ENCODE peak calls at places on chromosome 19, in seven cellular contexts. K is anterior cingulate cortex; B is HTR-8/SVneo; H is NCI-H2227 treated with DMSO at 0.1 percent for 48 hours; G is stimulated activated CD4-positive, alpha-beta T cell treated with anti-CD3 and anti-CD28 coated beads, Interleukin-12 subunit alpha, Interleukin-12 subunit beta, amount 100 ng/mL, for 4 hours; S is effector CD4-positive, alpha-beta T cell; M is activated CD4-positive, alpha-beta T cell treated with anti-CD3 and anti-CD28 coated beads, Interleukin-2, amount 50 U/mL, for 24 hours. C is an unnamed sample.

GRCh38 chr19:611506-611869 is 21.8 kb downstream of the HCN2 start:
- DNase-seq in B (no peak), K (no peak), H (no peak), G (peak), S (peak), M (peak), C (peak)

GRCh38 chr19:11480081-11480926 is 542 bp downstream of the ELAVL3 start:
- DNase-seq in K (peak), G (no peak), S (no peak), B (no peak), M (no peak), H (no peak), C (no peak)

GRCh38 chr19:18379803-18380747 is 5.9 kb upstream of the GDF15 start:
- DNase-seq in B (peak), M (no peak), K (no peak), S (no peak), H (no peak), G (no peak), C (peak)

GRCh38 chr19:4709440-4710280 is 14.0 kb downstream of the DPP9 start:
- DNase-seq in B (no peak), M (no peak), S (no peak), G (no peak), K (no peak), H (no peak), C (no peak)

GRCh38 chr19:17227798-17228367 is 1.9 kb downstream of the OCEL1 start:
- DNase-seq in G (no peak), B (no peak), S (no peak), H (no peak), K (no peak), M (no peak), C (no peak)

GRCh38 chr19:1841209-1841924 is 6.9 kb downstream of the REXO1 start:
- DNase-seq in H (no peak), S (no peak), M (no peak), B (no peak), G (no peak), K (no peak), C (no peak)

GRCh38 chr19:35549879-35550523 is 4.6 kb downstream of the TMEM147 start:
- DNase-seq in H (no peak), B (no peak), G (no peak), K (no peak), M (no peak), S (no peak), C (no peak)

GRCh38 chr19:23515551-23515950 is 120.3 kb upstream of the ZNF91 start:
- DNase-seq in K (no peak), M (no peak), B (no peak), H (no peak), G (no peak), S (no peak), C (no peak)

GRCh38 chr19:49042177-49042576 is 1.5 kb upstream of the CGB5 start:
- DNase-seq in M (no peak), K (no peak), G (no peak), B (no peak), H (no peak), S (no peak), C (peak)

GRCh38 chr19:8244442-8244841 is 35.3 kb downstream of the CERS4 start:
- DNase-seq in G (no peak), S (no peak), H (no peak), M (no peak), B (no peak), K (no peak), C (no peak)

GRCh38 chr19:14183741-14184395 is 22.1 kb downstream of the ADGRL1 start:
- DNase-seq in H (no peak), G (no peak), S (no peak), B (no peak), K (no peak), M (no peak), C (no peak)

GRCh38 chr19:52735734-52736133 is 890 bp upstream of the ZNF611 start:
- DNase-seq in H (no peak), G (no peak), B (no peak), M (no peak), S (no peak), K (no peak), C (peak)

GRCh38 chr19:6223461-6224307 is 56.1 kb downstream of the MLLT1 start:
- DNase-seq in S (no peak), M (no peak), B (no peak), H (no peak), G (no peak), K (no peak), C (no peak)

GRCh38 chr19:8316351-8317125 is 4.6 kb downstream of the NDUFA7 start:
- DNase-seq in B (no peak), H (no peak), S (no peak), M (no peak), K (no peak), G (no peak), C (no peak)

GRCh38 chr19:35090160-35090794 is 25.3 kb upstream of the FXYD3 start:
- DNase-seq in B (peak), G (peak), M (peak), H (peak), S (peak), K (no peak), C (peak)

GRCh38 chr19:821228-821975 is at the start of gene PLPPR3:
- DNase-seq in S (no peak), G (no peak), K (no peak), M (no peak), B (no peak), H (no peak), C (no peak)

GRCh38 chr19:44745386-44745831 is 3.1 kb upstream of the BCL3 start:
- DNase-seq in H (no peak), G (no peak), B (peak), S (no peak), K (no peak), M (no peak), C (no peak)

GRCh38 chr19:28026636-28027035 is 1186.3 kb downstream of the UQCRFS1 start:
- DNase-seq in H (no peak), B (no peak), M (no peak), G (no peak), K (no peak), S (no peak), C (no peak)

GRCh38 chr19:29851769-29852521 is 40.2 kb downstream of the CCNE1 start:
- DNase-seq in H (no peak), B (no peak), M (no peak), K (no peak), G (no peak), S (no peak), C (no peak)

GRCh38 chr19:55066107-55066709 is 3.3 kb upstream of the RDH13 start:
- DNase-seq in G (no peak), K (no peak), H (no peak), B (no peak), S (no peak), M (no peak), C (no peak)

GRCh38 chr19:46492841-46493235 is 2.8 kb downstream of the PNMA8B start:
- DNase-seq in H (no peak), G (no peak), K (no peak), S (no peak), B (no peak), M (no peak), C (no peak)

GRCh38 chr19:47152632-47153031 is 22.0 kb downstream of the SAE1 start:
- DNase-seq in K (no peak), H (no peak), S (no peak), M (no peak), G (no peak), B (no peak), C (no peak)